ENCODE peak calls at places on chromosomes 1 and 21, in nine cellular contexts. One of them, this sample, is unnamed.

GRCh38 chr1:234827181-234827580 is 217.2 kb upstream of the IRF2BP2 start:
- DNase-seq in A172: no peak
- DNase-seq in NCI-H2171 treated with DMSO at 0.1 percent for 48 hours: no peak
- DNase-seq in mesendoderm: no peak
- DNase-seq in fibroblast of lung: no peak
- DNase-seq in mammary epithelial cell: no peak
- DNase-seq in stimulated activated CD4-positive, alpha-beta T cell treated with anti-CD3 and anti-CD28 coated beads, Interleukin-4, amount 100 ng/mL, for 24 hours: no peak
- DNase-seq in NCI-H1048: no peak
- DNase-seq in SK-N-MC: no peak
- DNase-seq in this sample: no peak

GRCh38 chr21:37642493-37642892 is 273.8 kb downstream of the KCNJ6 start:
- DNase-seq in A172: peak; percentile 36
- DNase-seq in NCI-H2171 treated with DMSO at 0.1 percent for 48 hours: no peak
- DNase-seq in mesendoderm: peak; percentile 84
- DNase-seq in fibroblast of lung: no peak
- DNase-seq in mammary epithelial cell: peak; percentile 36
- DNase-seq in stimulated activated CD4-positive, alpha-beta T cell treated with anti-CD3 and anti-CD28 coated beads, Interleukin-4, amount 100 ng/mL, for 24 hours: peak; percentile 24
- DNase-seq in NCI-H1048: no peak
- DNase-seq in SK-N-MC: no peak
- DNase-seq in this sample: peak; percentile 39

GRCh38 chr1:175788586-175789252 is 45.3 kb upstream of the TNR start:
- DNase-seq in A172: no peak
- DNase-seq in NCI-H2171 treated with DMSO at 0.1 percent for 48 hours: no peak
- DNase-seq in mesendoderm: no peak
- DNase-seq in fibroblast of lung: no peak
- DNase-seq in mammary epithelial cell: no peak
- DNase-seq in stimulated activated CD4-positive, alpha-beta T cell treated with anti-CD3 and anti-CD28 coated beads, Interleukin-4, amount 100 ng/mL, for 24 hours: no peak
- DNase-seq in NCI-H1048: no peak
- DNase-seq in SK-N-MC: no peak
- DNase-seq in this sample: no peak

GRCh38 chr1:70978623-70979022 is 69.0 kb downstream of the PTGER3 start:
- DNase-seq in A172: no peak
- DNase-seq in NCI-H2171 treated with DMSO at 0.1 percent for 48 hours: peak; percentile 14
- DNase-seq in mesendoderm: no peak
- DNase-seq in fibroblast of lung: no peak
- DNase-seq in mammary epithelial cell: no peak
- DNase-seq in stimulated activated CD4-positive, alpha-beta T cell treated with anti-CD3 and anti-CD28 coated beads, Interleukin-4, amount 100 ng/mL, for 24 hours: no peak
- DNase-seq in NCI-H1048: no peak
- DNase-seq in SK-N-MC: peak; percentile 71
- DNase-seq in this sample: no peak

GRCh38 chr1:175267716-175268416 is 75.3 kb upstream of the KIAA0040 start:
- DNase-seq in A172: no peak
- DNase-seq in NCI-H2171 treated with DMSO at 0.1 percent for 48 hours: no peak
- DNase-seq in mesendoderm: peak; percentile 18
- DNase-seq in fibroblast of lung: peak; percentile 19
- DNase-seq in mammary epithelial cell: peak; percentile 17
- DNase-seq in stimulated activated CD4-positive, alpha-beta T cell treated with anti-CD3 and anti-CD28 coated beads, Interleukin-4, amount 100 ng/mL, for 24 hours: no peak
- DNase-seq in NCI-H1048: no peak
- DNase-seq in SK-N-MC: no peak
- DNase-seq in this sample: no peak

GRCh38 chr21:35257413-35257812 is 208.3 kb upstream of the RUNX1 start:
- DNase-seq in A172: peak; percentile 95
- DNase-seq in NCI-H2171 treated with DMSO at 0.1 percent for 48 hours: peak; percentile 8
- DNase-seq in mesendoderm: no peak
- DNase-seq in fibroblast of lung: peak; percentile 97
- DNase-seq in mammary epithelial cell: peak; percentile 95
- DNase-seq in stimulated activated CD4-positive, alpha-beta T cell treated with anti-CD3 and anti-CD28 coated beads, Interleukin-4, amount 100 ng/mL, for 24 hours: no peak
- DNase-seq in NCI-H1048: no peak
- DNase-seq in SK-N-MC: no peak
- DNase-seq in this sample: no peak

GRCh38 chr1:5722635-5723157 is 269.5 kb downstream of the NPHP4 start:
- DNase-seq in A172: no peak
- DNase-seq in NCI-H2171 treated with DMSO at 0.1 percent for 48 hours: no peak
- DNase-seq in mesendoderm: no peak
- DNase-seq in fibroblast of lung: no peak
- DNase-seq in mammary epithelial cell: no peak
- DNase-seq in stimulated activated CD4-positive, alpha-beta T cell treated with anti-CD3 and anti-CD28 coated beads, Interleukin-4, amount 100 ng/mL, for 24 hours: no peak
- DNase-seq in NCI-H1048: no peak
- DNase-seq in SK-N-MC: no peak
- DNase-seq in this sample: no peak

GRCh38 chr1:182965861-182966260 is 12.9 kb upstream of the SHCBP1L start:
- DNase-seq in A172: no peak
- DNase-seq in NCI-H2171 treated with DMSO at 0.1 percent for 48 hours: no peak
- DNase-seq in mesendoderm: no peak
- DNase-seq in fibroblast of lung: no peak
- DNase-seq in mammary epithelial cell: no peak
- DNase-seq in stimulated activated CD4-positive, alpha-beta T cell treated with anti-CD3 and anti-CD28 coated beads, Interleukin-4, amount 100 ng/mL, for 24 hours: no peak
- DNase-seq in NCI-H1048: no peak
- DNase-seq in SK-N-MC: no peak
- DNase-seq in this sample: no peak

GRCh38 chr1:166080965-166081870 is 85.6 kb downstream of the FAM78B start:
- DNase-seq in A172: no peak
- DNase-seq in NCI-H2171 treated with DMSO at 0.1 percent for 48 hours: no peak
- DNase-seq in mesendoderm: no peak
- DNase-seq in fibroblast of lung: no peak
- DNase-seq in mammary epithelial cell: no peak
- DNase-seq in stimulated activated CD4-positive, alpha-beta T cell treated with anti-CD3 and anti-CD28 coated beads, Interleukin-4, amount 100 ng/mL, for 24 hours: no peak
- DNase-seq in NCI-H1048: no peak
- DNase-seq in SK-N-MC: no peak
- DNase-seq in this sample: peak; percentile 29

GRCh38 chr1:10724948-10725852 is 71.2 kb downstream of the CASZ1 start:
- DNase-seq in A172: no peak
- DNase-seq in NCI-H2171 treated with DMSO at 0.1 percent for 48 hours: peak; percentile 92
- DNase-seq in mesendoderm: no peak
- DNase-seq in fibroblast of lung: peak; percentile 40
- DNase-seq in mammary epithelial cell: no peak
- DNase-seq in stimulated activated CD4-positive, alpha-beta T cell treated with anti-CD3 and anti-CD28 coated beads, Interleukin-4, amount 100 ng/mL, for 24 hours: no peak
- DNase-seq in NCI-H1048: no peak
- DNase-seq in SK-N-MC: peak; percentile 78
- DNase-seq in this sample: no peak

GRCh38 chr21:20720623-20721022 is 277.6 kb upstream of the NCAM2 start:
- DNase-seq in A172: peak; percentile 25
- DNase-seq in NCI-H2171 treated with DMSO at 0.1 percent for 48 hours: no peak
- DNase-seq in mesendoderm: no peak
- DNase-seq in fibroblast of lung: peak; percentile 34
- DNase-seq in mammary epithelial cell: no peak
- DNase-seq in stimulated activated CD4-positive, alpha-beta T cell treated with anti-CD3 and anti-CD28 coated beads, Interleukin-4, amount 100 ng/mL, for 24 hours: no peak
- DNase-seq in NCI-H1048: no peak
- DNase-seq in SK-N-MC: no peak
- DNase-seq in this sample: no peak

GRCh38 chr21:34946385-34947121 is 102.5 kb downstream of the RUNX1 start:
- DNase-seq in A172: no peak
- DNase-seq in NCI-H2171 treated with DMSO at 0.1 percent for 48 hours: no peak
- DNase-seq in mesendoderm: peak; percentile 18
- DNase-seq in fibroblast of lung: no peak
- DNase-seq in mammary epithelial cell: no peak
- DNase-seq in stimulated activated CD4-positive, alpha-beta T cell treated with anti-CD3 and anti-CD28 coated beads, Interleukin-4, amount 100 ng/mL, for 24 hours: no peak
- DNase-seq in NCI-H1048: no peak
- DNase-seq in SK-N-MC: no peak
- DNase-seq in this sample: no peak

GRCh38 chr1:68954841-68955240 is 458.0 kb upstream of the DEPDC1 start:
- DNase-seq in A172: peak; percentile 36
- DNase-seq in NCI-H2171 treated with DMSO at 0.1 percent for 48 hours: no peak
- DNase-seq in mesendoderm: no peak
- DNase-seq in fibroblast of lung: no peak
- DNase-seq in mammary epithelial cell: peak; percentile 9
- DNase-seq in stimulated activated CD4-positive, alpha-beta T cell treated with anti-CD3 and anti-CD28 coated beads, Interleukin-4, amount 100 ng/mL, for 24 hours: no peak
- DNase-seq in NCI-H1048: no peak
- DNase-seq in SK-N-MC: no peak
- DNase-seq in this sample: no peak